ENCODE peak calls at places on chromosomes 13 and 19, in seven cellular contexts. T is Peyer's patch, D is non-pigmented ciliary epithelial cell, V is stomach, N is retinal pigment epithelial cell, G is tibial nerve, A is hippocampal formation. L is an unnamed sample.
A peak's percentile ranks its signal among the peaks of the same experiment; 100 is the strongest.

GRCh38 chr19:21463449-21464105 is 41.8 kb upstream of the ZNF429 start:
- DNase-seq in V (peak; percentile 41), N (peak; percentile 72), D (no peak), G (no peak), T (no peak), A (no peak), L (no peak)

GRCh38 chr19:53328967-53329366 is 4.6 kb upstream of the ZNF845 start:
- DNase-seq in A (no peak), D (no peak), G (no peak), V (no peak), N (no peak), T (no peak), L (no peak)

GRCh38 chr13:79589605-79590511 is 108.9 kb downstream of the NDFIP2 start:
- DNase-seq in A (no peak), N (no peak), D (no peak), G (no peak), V (no peak), T (no peak), L (no peak)

GRCh38 chr19:55118401-55118991 is 1.1 kb upstream of the PPP1R12C start:
- DNase-seq in N (no peak), G (peak; percentile 41), T (no peak), A (peak; percentile 56), V (no peak), D (no peak), L (peak; percentile 84)

GRCh38 chr13:19862511-19863313 is 737 bp downstream of the ZMYM5 start:
- DNase-seq in N (no peak), G (peak; percentile 24), A (peak; percentile 45), D (no peak), V (peak; percentile 29), T (peak; percentile 71), L (no peak)

GRCh38 chr19:47470447-47471195 is 1.1 kb downstream of the SLC8A2 start:
- DNase-seq in G (no peak), N (no peak), D (no peak), A (no peak), V (no peak), T (no peak), L (peak; percentile 29)

GRCh38 chr19:14577885-14578427 is 4.9 kb upstream of the CLEC17A start:
- DNase-seq in D (no peak), V (no peak), A (no peak), N (no peak), T (no peak), G (no peak), L (no peak)

GRCh38 chr19:55189424-55189823 is 9.3 kb upstream of the SYT5 start:
- DNase-seq in V (no peak), D (peak; percentile 88), A (no peak), T (no peak), N (peak; percentile 80), G (no peak), L (no peak)

GRCh38 chr19:5953680-5954213 is 24.2 kb downstream of the RANBP3 start:
- DNase-seq in V (no peak), A (no peak), N (no peak), T (no peak), G (no peak), D (no peak), L (no peak)

GRCh38 chr13:101627556-101627943 is 175.1 kb downstream of the ITGBL1 start:
- DNase-seq in G (no peak), N (no peak), D (no peak), A (no peak), V (no peak), T (no peak), L (no peak)

GRCh38 chr13:23504188-23504587 is 66.0 kb upstream of the TNFRSF19 start:
- DNase-seq in G (no peak), T (no peak), A (no peak), V (no peak), D (no peak), N (peak; percentile 60), L (no peak)

L was measured in right lobe of liver.